ENCODE peak calls at places on chromosomes 11 and 22, in seven cellular contexts. W is brain microvascular endothelial cell, S is choroid plexus epithelial cell, G is lung, X is PC-9, L is Peyer's patch, J is fibroblast of pulmonary artery. T is an unnamed sample.

GRCh38 chr22:23036684-23037428 is 33.5 kb upstream of the GNAZ start:
- DNase-seq in S (peak), G (no peak), W (no peak), L (no peak), X (no peak), J (peak), T (no peak)

GRCh38 chr11:23509023-23509422 is 648.7 kb upstream of the CCDC179 start:
- DNase-seq in L (no peak), J (peak), G (no peak), X (no peak), S (peak), W (peak), T (no peak)

GRCh38 chr11:2092956-2093412 is 46.2 kb downstream of the IGF2 start:
- DNase-seq in W (peak), X (peak), J (peak), L (peak), G (peak), S (peak), T (no peak)

GRCh38 chr11:47403571-47403970 is 4.8 kb upstream of the SLC39A13 start:
- DNase-seq in X (peak), J (no peak), G (no peak), L (no peak), W (no peak), S (no peak), T (no peak)

GRCh38 chr22:28630185-28630580 is 49.5 kb downstream of the TTC28 start:
- DNase-seq in S (no peak), L (no peak), X (no peak), J (no peak), W (no peak), G (no peak), T (no peak)

GRCh38 chr11:19646921-19647320 is 65.7 kb upstream of the NAV2 start:
- DNase-seq in X (peak), G (peak), S (peak), J (peak), W (peak), L (peak), T (no peak)

GRCh38 chr22:46845281-46846153 is 83.1 kb downstream of the TBC1D22A start:
- DNase-seq in S (peak), G (no peak), L (peak), W (peak), J (peak), X (no peak), T (no peak)

GRCh38 chr11:77065878-77066228 is 918 bp upstream of the CAPN5 start:
- DNase-seq in W (peak), J (peak), X (no peak), L (peak), G (no peak), S (peak), T (no peak)

GRCh38 chr11:77066229-77067023 is at the start of gene CAPN5:
- DNase-seq in S (peak), J (peak), W (peak), L (peak), X (peak), G (peak), T (peak)

GRCh38 chr11:70568504-70569172 is 170.3 kb downstream of the CTTN start:
- DNase-seq in J (peak), X (no peak), W (peak), S (peak), G (no peak), L (peak), T (no peak)

GRCh38 chr11:121559812-121560211 is 107.0 kb upstream of the SORL1-AS1 start:
- DNase-seq in G (no peak), J (no peak), W (no peak), S (no peak), X (no peak), L (no peak), T (no peak)

GRCh38 chr22:19621372-19622060 is 92.8 kb upstream of the SEPTIN5 start:
- DNase-seq in L (no peak), G (peak), J (no peak), X (no peak), S (peak), W (no peak), T (no peak)

GRCh38 chr22:46446799-46447198 is 90.6 kb downstream of the CELSR1 start:
- DNase-seq in L (no peak), G (no peak), S (peak), J (peak), X (no peak), W (no peak), T (no peak)

GRCh38 chr11:123030517-123030916 is 31.4 kb downstream of the HSPA8 start:
- DNase-seq in X (no peak), G (no peak), J (no peak), W (no peak), S (no peak), L (no peak), T (no peak)

GRCh38 chr11:123035831-123036230 is 26.1 kb downstream of the HSPA8 start:
- DNase-seq in W (no peak), J (no peak), S (no peak), X (no peak), L (no peak), G (no peak), T (no peak)

GRCh38 chr11:123034587-123034986 is 27.3 kb downstream of the HSPA8 start:
- DNase-seq in L (no peak), J (no peak), W (no peak), G (no peak), X (no peak), S (no peak), T (no peak)

GRCh38 chr11:123033895-123034294 is 28.0 kb downstream of the HSPA8 start:
- DNase-seq in X (no peak), J (peak), S (no peak), L (no peak), W (no peak), G (no peak), T (no peak)
- TF ChIP-seq CTCF in X (no peak), J (peak), S (peak), L (no peak), W (peak), G (no peak), T (no peak)

DNA sequence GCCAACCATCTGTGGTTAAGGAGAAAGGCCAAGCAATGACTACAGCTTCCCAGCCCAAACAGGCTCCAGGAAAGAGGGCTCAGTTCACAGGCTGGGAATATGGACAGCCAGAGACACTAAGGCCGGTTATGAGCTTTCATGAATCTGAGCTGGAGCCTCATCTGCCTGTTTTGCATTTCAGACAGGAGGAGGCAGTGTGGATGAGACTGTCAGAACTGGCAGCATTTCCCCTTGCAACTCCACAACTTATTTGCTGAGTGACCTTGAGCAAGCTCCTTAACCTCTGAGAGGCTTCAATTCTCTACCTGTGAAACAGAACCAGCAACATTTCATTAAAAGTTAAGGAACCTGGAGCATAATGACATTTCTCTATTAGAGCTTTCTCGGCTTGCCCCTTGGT is 264.0 kb downstream of the ETS1 start:
- DNase-seq in W (peak), G (no peak), S (peak), L (no peak), X (no peak), J (peak), T (peak)
- TF ChIP-seq CTCF in W (peak), G (no peak), S (peak), L (peak), X (no peak), J (peak), T (peak)

GRCh38 chr11:86940122-86940777 is 14.9 kb downstream of the FZD4 start:
- DNase-seq in S (peak), J (peak), W (peak), L (no peak), X (no peak), G (no peak), T (no peak)
- TF ChIP-seq CTCF in S (peak), J (peak), W (peak), L (no peak), X (no peak), G (no peak), T (no peak)

GRCh38 chr11:106329273-106330018 is 252.0 kb downstream of the AASDHPPT start:
- DNase-seq in S (peak), G (no peak), X (no peak), J (peak), W (no peak), L (no peak), T (no peak)
- TF ChIP-seq CTCF in S (peak), G (no peak), X (no peak), J (peak), W (peak), L (no peak), T (no peak)

DNA sequence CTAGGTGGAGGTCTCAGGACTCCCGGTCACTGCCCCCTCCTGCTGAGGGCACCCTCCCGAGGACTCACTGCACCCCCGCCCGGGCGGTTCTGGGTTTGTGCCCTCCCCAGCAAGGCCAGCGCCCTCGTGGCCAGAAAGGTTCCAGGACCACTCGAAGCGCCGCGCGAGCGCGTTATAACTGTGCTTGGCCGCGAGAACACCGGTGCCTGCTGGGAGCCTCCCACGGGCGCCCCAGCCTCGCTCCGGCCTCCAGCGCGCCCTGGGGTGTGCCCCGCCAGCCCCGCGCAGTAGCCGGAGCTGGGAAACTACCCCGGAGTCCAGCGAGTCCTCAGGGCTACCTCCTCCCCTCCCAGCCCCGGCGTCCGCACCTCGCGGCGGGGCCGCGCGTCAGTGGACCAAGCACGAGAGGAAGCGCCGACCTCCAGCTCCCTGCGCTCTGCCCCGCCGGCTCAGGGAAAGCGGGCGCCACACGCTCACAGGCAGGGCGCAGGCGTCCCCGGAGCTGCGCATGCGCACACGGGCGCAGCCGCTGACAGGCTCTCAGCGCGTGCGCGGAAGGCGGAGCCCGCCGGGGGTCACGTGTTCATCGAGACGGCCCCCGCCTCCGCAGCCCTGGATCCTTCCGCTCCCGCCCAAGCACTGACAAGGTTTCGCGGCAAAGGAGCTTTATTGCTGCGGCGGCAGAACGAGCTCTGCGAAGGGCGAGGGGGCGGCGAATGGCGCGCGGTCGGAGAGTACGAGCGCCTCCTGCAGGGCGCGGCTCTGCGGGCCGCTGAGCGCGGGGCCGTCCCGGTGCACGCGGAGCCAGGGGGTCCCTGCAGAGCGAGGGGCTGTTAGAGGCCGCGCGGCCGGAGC is at the start of gene SCO2:
- DNase-seq in J (peak), L (peak), X (peak), G (peak), W (peak), S (peak), T (peak)
- TF ChIP-seq CTCF in J (peak), L (peak), X (peak), G (no peak), W (peak), S (peak), T (peak)

T was measured in GM13977.